ENCODE peak calls at places on chromosome 1, in five cellular contexts. L is Peyer's patch, O is hepatocyte, Q is upper lobe of right lung, A is lower lobe of right lung. V is an unnamed sample.

GRCh38 chr1:213956295-213956770 is 31.4 kb upstream of the PROX1 start:
- DNase-seq in L (no peak), O (peak; percentile 32), Q (no peak), A (no peak), V (no peak)

GRCh38 chr1:44108241-44108640 is 10.4 kb upstream of the KLF17 start:
- DNase-seq in L (no peak), O (no peak), Q (no peak), A (no peak), V (peak; percentile 13)

GRCh38 chr1:43799656-43800629 is 92.6 kb downstream of the ST3GAL3 start:
- DNase-seq in L (no peak), O (no peak), Q (no peak), A (no peak), V (peak; percentile 54)

GRCh38 chr1:162755306-162755705 is 35.2 kb upstream of the HSD17B7 start:
- DNase-seq in L (no peak), O (no peak), Q (no peak), A (no peak), V (no peak)

GRCh38 chr1:226100436-226101347 is 38.2 kb downstream of the H3-3A start:
- DNase-seq in L (no peak), O (peak; percentile 48), Q (peak; percentile 75), A (peak; percentile 66), V (no peak)

GRCh38 chr1:147072371-147073061 is 99.8 kb downstream of the PRKAB2 start:
- DNase-seq in L (no peak), O (peak; percentile 41), Q (peak; percentile 62), A (no peak), V (no peak)

GRCh38 chr1:81689531-81689941 is 111.2 kb upstream of the ADGRL2 start:
- DNase-seq in L (no peak), O (no peak), Q (no peak), A (no peak), V (no peak)

GRCh38 chr1:90781429-90782020 is 64.4 kb upstream of the BARHL2 start:
- DNase-seq in L (no peak), O (no peak), Q (no peak), A (no peak), V (no peak)

GRCh38 chr1:44030606-44031050 is 634 bp downstream of the SLC6A9 start:
- DNase-seq in L (no peak), O (peak; percentile 81), Q (no peak), A (no peak), V (no peak)

GRCh38 chr1:171841931-171842723 is 829 bp downstream of the DNM3 start:
- DNase-seq in L (no peak), O (peak; percentile 21), Q (peak; percentile 63), A (no peak), V (no peak)

GRCh38 chr1:221097479-221098281 is 218.4 kb downstream of the HLX start:
- DNase-seq in L (no peak), O (peak; percentile 31), Q (no peak), A (no peak), V (peak; percentile 100)

GRCh38 chr1:91597215-91597614 is 96.6 kb downstream of the CDC7 start:
- DNase-seq in L (no peak), O (no peak), Q (no peak), A (no peak), V (no peak)

GRCh38 chr1:110645962-110646735 is 28.6 kb downstream of the KCNA3 start:
- DNase-seq in L (no peak), O (no peak), Q (no peak), A (no peak), V (no peak)

GRCh38 chr1:17259233-17259873 is 10.5 kb downstream of the PADI3 start:
- DNase-seq in L (no peak), O (no peak), Q (no peak), A (no peak), V (no peak)

GRCh38 chr1:19003371-19004290 is 47.2 kb upstream of the IFFO2 start:
- DNase-seq in L (no peak), O (no peak), Q (no peak), A (no peak), V (no peak)

GRCh38 chr1:75415187-75415586 is 195.7 kb downstream of the SLC44A5 start:
- DNase-seq in L (no peak), O (no peak), Q (no peak), A (no peak), V (no peak)

GRCh38 chr1:58898739-58899580 is 115.1 kb upstream of the JUN start:
- DNase-seq in L (peak; percentile 69), O (peak; percentile 90), Q (peak; percentile 69), A (peak; percentile 67), V (no peak)

GRCh38 chr1:115781343-115781742 is 12.8 kb upstream of the CASQ2 start:
- DNase-seq in L (no peak), O (no peak), Q (no peak), A (no peak), V (peak; percentile 52)

GRCh38 chr1:15953791-15954201 is 22.1 kb downstream of the ZBTB17 start:
- DNase-seq in L (no peak), O (no peak), Q (no peak), A (no peak), V (no peak)

GRCh38 chr1:2358651-2359640 is 32.4 kb downstream of the MORN1 start:
- DNase-seq in L (no peak), O (no peak), Q (peak; percentile 54), A (peak; percentile 28), V (no peak)

GRCh38 chr1:168920456-168921094 is 185.9 kb upstream of the ATP1B1 start:
- DNase-seq in L (no peak), O (peak; percentile 56), Q (no peak), A (no peak), V (no peak)

GRCh38 chr1:231519166-231519565 is 9.3 kb upstream of the TSNAX start:
- DNase-seq in L (no peak), O (no peak), Q (no peak), A (no peak), V (no peak)

GRCh38 chr1:86154581-86155060 is 2.0 kb downstream of the COL24A1 start:
- DNase-seq in L (peak; percentile 49), O (peak; percentile 47), Q (no peak), A (no peak), V (peak; percentile 73)

GRCh38 chr1:192401832-192402231 is 85.0 kb downstream of the RGS21 start:
- DNase-seq in L (no peak), O (no peak), Q (no peak), A (no peak), V (no peak)

GRCh38 chr1:209627349-209628196 is 24.7 kb downstream of the LAMB3 start:
- DNase-seq in L (peak; percentile 81), O (peak; percentile 83), Q (peak; percentile 85), A (peak; percentile 78), V (no peak)

GRCh38 chr1:206128192-206128591 is 11.0 kb upstream of the AVPR1B start:
- DNase-seq in L (no peak), O (no peak), Q (no peak), A (no peak), V (no peak)

GRCh38 chr1:3676581-3677410 is 24.5 kb downstream of the TP73 start:
- DNase-seq in L (no peak), O (no peak), Q (no peak), A (no peak), V (no peak)

GRCh38 chr1:50591598-50591997 is 168.4 kb upstream of the DMRTA2 start:
- DNase-seq in L (no peak), O (no peak), Q (no peak), A (no peak), V (no peak)

GRCh38 chr1:167463856-167464565 is 54.3 kb downstream of the CD247 start:
- DNase-seq in L (no peak), O (no peak), Q (no peak), A (no peak), V (no peak)

GRCh38 chr1:51927029-51927428 is 48.5 kb upstream of the NRDC start:
- DNase-seq in L (no peak), O (no peak), Q (no peak), A (no peak), V (no peak)

GRCh38 chr1:206963119-206963712 is 7.0 kb downstream of the FCAMR start:
- DNase-seq in L (no peak), O (no peak), Q (no peak), A (no peak), V (no peak)

DNA sequence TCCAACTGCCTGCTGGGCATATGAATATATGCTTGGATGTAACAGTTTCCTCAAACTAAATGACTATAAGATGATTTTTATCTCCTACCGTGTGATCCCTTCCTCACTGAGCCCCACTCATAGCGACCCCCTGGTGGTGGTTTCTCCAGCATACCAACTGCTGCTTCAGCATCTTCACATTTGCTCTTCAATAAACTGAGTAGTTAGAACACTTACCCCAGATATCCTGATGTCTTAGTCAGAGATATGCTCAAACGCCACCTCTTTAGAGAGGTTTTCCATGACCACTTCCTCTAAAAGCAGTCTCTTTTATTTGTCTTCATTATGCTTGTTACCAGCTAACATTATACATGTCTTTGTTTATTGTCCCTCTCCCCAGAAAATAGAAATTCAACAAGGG is 10.2 kb upstream of the HNRNPR start:
- DNase-seq in L (no peak), O (no peak), Q (no peak), A (no peak), V (no peak)
- TF ChIP-seq CTCF in L (no peak), O (no peak), Q (no peak), A (no peak), V (no peak)

GRCh38 chr1:53381790-53382401 is 54.0 kb upstream of the LRP8 start:
- DNase-seq in L (no peak), O (no peak), Q (no peak), A (peak; percentile 4), V (no peak)
- H3K4me3 ChIP-seq in L (no peak overlapping the region), O (no peak overlapping the region), Q (no peak overlapping the region), A (no peak overlapping the region), V (no peak overlapping the region)

GRCh38 chr1:245378352-245379144 is 223.8 kb downstream of the KIF26B start:
- DNase-seq in L (no peak), O (no peak), Q (no peak), A (no peak), V (no peak)

GRCh38 chr1:245383396-245384330 is 228.9 kb downstream of the KIF26B start:
- DNase-seq in L (no peak), O (no peak), Q (no peak), A (no peak), V (no peak)

GRCh38 chr1:245382981-245383380 is 228.2 kb downstream of the KIF26B start:
- DNase-seq in L (no peak), O (no peak), Q (no peak), A (no peak), V (no peak)

GRCh38 chr1:245377854-245378253 is 223.1 kb downstream of the KIF26B start:
- DNase-seq in L (no peak), O (no peak), Q (no peak), A (no peak), V (no peak)

DNA sequence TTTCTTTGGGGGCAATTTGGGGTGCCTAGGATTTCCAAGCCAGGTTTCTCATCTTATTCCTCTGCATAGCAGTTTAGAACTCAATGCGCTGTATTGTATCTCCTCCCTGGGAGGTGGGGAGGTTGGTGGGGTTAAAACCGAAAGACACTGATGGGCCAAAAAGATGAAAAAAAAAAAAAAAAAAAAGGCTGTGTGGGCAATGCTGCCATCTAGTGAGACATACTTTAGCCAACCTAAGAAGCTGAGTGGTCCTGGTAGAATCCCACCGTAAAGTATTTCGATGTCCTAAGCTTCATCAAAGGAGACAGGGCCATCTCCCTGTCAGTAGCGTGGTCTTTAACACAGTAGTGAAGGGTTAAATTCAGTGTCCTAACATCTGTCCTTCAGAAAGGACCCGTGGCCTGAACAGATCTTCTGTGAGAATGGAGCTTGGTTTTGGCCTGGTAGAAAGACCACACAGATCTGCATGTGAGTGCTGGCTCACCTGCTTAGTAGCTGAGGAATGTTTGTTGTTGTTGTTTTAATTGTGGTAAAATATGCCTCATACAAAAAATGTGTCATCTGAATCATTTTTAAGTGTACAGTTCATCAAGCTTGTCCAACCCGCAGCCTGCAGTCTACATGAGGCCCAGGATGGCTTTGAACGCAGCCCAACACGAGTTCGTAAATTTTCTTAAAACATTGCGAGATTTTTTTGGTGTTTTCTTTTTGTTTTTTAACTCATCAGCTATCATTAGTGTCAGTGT is 226.2 kb downstream of the KIF26B start:
- DNase-seq in L (no peak), O (no peak), Q (no peak), A (no peak), V (no peak)
- TF ChIP-seq CTCF in L (no peak), O (peak; percentile 27), Q (peak; percentile 21), A (peak; percentile 15), V (peak; percentile 44)

GRCh38 chr1:49576327-49576901 is 447.3 kb downstream of the AGBL4 start:
- DNase-seq in L (no peak), O (no peak), Q (no peak), A (no peak), V (no peak)
- H3K4me3 ChIP-seq in L (no peak overlapping the region), O (no peak overlapping the region), Q (no peak overlapping the region), A (no peak overlapping the region), V (no peak overlapping the region)